ENCODE peak calls at places on chromosome X, in six cellular contexts. B is fibroblast of pulmonary artery, L is suprapubic skin, X is RWPE1, D is IMR-90, M is endothelial cell. A is an unnamed sample.

GRCh38 chrX:114906978-114907510 is 110.4 kb downstream of the IL13RA2 start:
- DNase-seq in M (no peak), B (no peak), L (no peak), D (no peak), X (no peak), A (no peak)

GRCh38 chrX:70087857-70088256 is 25.6 kb downstream of the OTUD6A start:
- DNase-seq in D (peak), X (no peak), M (no peak), L (no peak), B (peak), A (peak)

GRCh38 chrX:9519546-9520210 is 54.8 kb downstream of the TBL1X start:
- DNase-seq in L (no peak), M (no peak), D (no peak), X (no peak), B (no peak), A (no peak)

GRCh38 chrX:69615323-69615722 is 590 bp upstream of the EDA start:
- DNase-seq in D (no peak), M (no peak), B (no peak), L (no peak), X (no peak), A (no peak)

GRCh38 chrX:50448565-50448964 is 22.1 kb downstream of the DGKK start:
- DNase-seq in M (no peak), B (no peak), X (peak), D (peak), L (no peak), A (no peak)

GRCh38 chrX:118355225-118355920 is 9.5 kb downstream of the WDR44 start:
- DNase-seq in D (no peak), M (no peak), X (no peak), L (no peak), B (no peak), A (no peak)

GRCh38 chrX:39063037-39063436 is 261.8 kb downstream of the MID1IP1 start:
- DNase-seq in B (peak), L (no peak), M (no peak), D (no peak), X (no peak), A (no peak)

GRCh38 chrX:130084651-130085237 is 25.6 kb downstream of the ELF4 start:
- DNase-seq in B (no peak), D (no peak), X (no peak), L (no peak), M (no peak), A (no peak)

GRCh38 chrX:17703201-17703600 is 34.1 kb upstream of the SCML1 start:
- DNase-seq in L (no peak), D (no peak), M (no peak), X (no peak), B (no peak), A (no peak)

GRCh38 chrX:44949125-44949524 is 76.1 kb downstream of the KDM6A start:
- DNase-seq in L (no peak), B (no peak), M (no peak), X (no peak), D (no peak), A (no peak)

GRCh38 chrX:55088795-55089489 is at the start of gene PAGE2:
- DNase-seq in X (no peak), L (no peak), M (no peak), D (no peak), B (no peak), A (no peak)

GRCh38 chrX:149374751-149375150 is 130.4 kb downstream of the IDS start:
- DNase-seq in L (no peak), B (no peak), M (no peak), D (no peak), X (no peak), A (no peak)

GRCh38 chrX:14717949-14718348 is 154.9 kb downstream of the FANCB start:
- DNase-seq in L (no peak), D (no peak), X (no peak), B (no peak), M (no peak), A (no peak)

GRCh38 chrX:91039777-91040176 is 394.9 kb upstream of the PABPC5 start:
- DNase-seq in B (no peak), M (no peak), D (no peak), L (no peak), X (no peak), A (no peak)

GRCh38 chrX:154712781-154713391 is 38.0 kb downstream of the GAB3 start:
- DNase-seq in M (no peak), X (peak), L (no peak), B (peak), D (peak), A (no peak)

GRCh38 chrX:19627533-19627932 is 112.2 kb upstream of the MAP3K15 start:
- DNase-seq in X (no peak), B (no peak), L (no peak), M (no peak), D (peak), A (no peak)

GRCh38 chrX:23501974-23502373 is 165.3 kb upstream of the PRDX4 start:
- DNase-seq in D (no peak), L (no peak), B (no peak), M (no peak), X (no peak), A (no peak)

GRCh38 chrX:77447339-77448149 is at the start of gene FGF16:
- DNase-seq in X (no peak), L (peak), D (no peak), M (peak), B (no peak), A (no peak)

GRCh38 chrX:11531226-11531625 is 134.5 kb downstream of the ARHGAP6 start:
- DNase-seq in D (peak), M (no peak), X (no peak), L (no peak), B (peak), A (no peak)
- TF ChIP-seq CTCF in D (peak), M (no peak), X (peak), L (no peak), B (peak), A (peak)

DNA sequence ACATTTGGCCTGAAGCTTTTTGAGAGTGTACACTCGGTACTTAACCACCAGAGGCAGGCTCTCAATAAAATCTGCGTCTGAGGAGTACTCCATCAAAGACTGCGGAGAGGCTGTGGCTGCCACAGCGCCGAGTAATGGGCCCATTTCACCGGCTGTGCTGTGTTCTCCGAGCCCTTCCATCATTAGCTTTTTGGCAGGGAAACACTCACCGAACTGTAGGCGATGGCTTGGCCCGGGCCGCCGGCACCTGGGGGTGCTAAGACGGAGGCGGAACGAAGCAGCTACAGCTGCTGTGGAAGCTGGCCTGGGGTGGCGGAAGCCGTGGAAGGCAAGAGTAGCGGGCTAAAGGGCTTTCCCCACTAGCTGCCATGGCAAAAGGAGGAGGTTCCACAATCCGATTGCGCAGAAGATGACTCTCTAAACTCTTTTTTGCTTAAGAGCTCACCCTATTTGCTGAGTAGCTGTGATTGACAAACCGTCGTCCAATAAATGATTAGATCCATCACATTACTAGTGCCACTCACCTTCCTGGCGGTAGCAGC is 48.5 kb upstream of the PABPC1L2A start:
- DNase-seq in X (no peak), L (no peak), M (peak), D (no peak), B (no peak), A (no peak)
- TF ChIP-seq CTCF in X (no peak), L (no peak), M (no peak), D (no peak), B (no peak), A (no peak)

GRCh38 chrX:16212436-16212835 is 45.2 kb downstream of the MAGEB17 start:
- DNase-seq in D (peak), X (no peak), B (peak), L (no peak), M (peak), A (no peak)
- TF ChIP-seq CTCF in D (peak), X (no peak), B (peak), L (no peak), M (no peak), A (peak)

GRCh38 chrX:48833531-48834138 is 1.8 kb downstream of the PCSK1N start:
- DNase-seq in X (no peak), L (no peak), B (no peak), D (no peak), M (no peak), A (no peak)
- TF ChIP-seq CTCF in X (no peak), L (no peak), B (no peak), D (no peak), M (no peak), A (no peak)